ENCODE peak calls at places on chromosomes 16 and 17, in four cellular contexts. D is mesendoderm, L is DND-41, N is keratinocyte. P is an unnamed sample. For H3K36me3, the result is how much of the 10 kb centered on the place peaks cover.

GRCh38 chr16:29820730-29821662 is 734 bp downstream of the MVP start:
- DNase-seq in D (no peak), L (no peak), N (no peak), P (no peak)

GRCh38 chr16:20319406-20319805 is 7.9 kb downstream of the GP2 start:
- DNase-seq in D (no peak), L (no peak), N (no peak), P (no peak)

GRCh38 chr16:11136600-11136999 is 119.4 kb downstream of the SOCS1 start:
- DNase-seq in D (no peak), L (peak), N (no peak), P (peak)

GRCh38 chr17:4476512-4477070 is 22.1 kb upstream of the SPNS2 start:
- DNase-seq in D (no peak), L (no peak), N (no peak), P (no peak)

GRCh38 chr17:52737071-52737470 is 578.6 kb upstream of the CA10 start:
- DNase-seq in D (no peak), L (no peak), N (no peak), P (no peak)

GRCh38 chr16:75491876-75492275 is 3.4 kb downstream of the CHST6 start:
- DNase-seq in D (peak), L (no peak), N (no peak), P (no peak)

GRCh38 chr17:67260051-67260987 is 15.3 kb upstream of the HELZ start:
- DNase-seq in D (no peak), L (no peak), N (no peak), P (no peak)

GRCh38 chr17:50613007-50613406 is 21.7 kb upstream of the ABCC3 start:
- DNase-seq in D (no peak), L (no peak), N (no peak), P (no peak)

GRCh38 chr17:43940630-43941029 is 1.6 kb downstream of the PPY start:
- DNase-seq in D (peak), L (peak), N (no peak), P (no peak)

GRCh38 chr17:65085397-65085796 is 28.9 kb upstream of the GNA13 start:
- DNase-seq in D (peak), L (no peak), N (no peak), P (no peak)

GRCh38 chr17:78144736-78145641 is 1.2 kb upstream of the C17orf99 start:
- DNase-seq in D (no peak), L (no peak), N (no peak), P (peak)
- H3K27ac ChIP-seq in D (no peak), L (no peak), N (no peak), P (peak)

GRCh38 chr16:83137894-83138293 is 511.1 kb downstream of the CDH13 start:
- DNase-seq in D (no peak), L (peak), N (no peak), P (no peak)
- H3K4me3 ChIP-seq in D (no peak), L (peak), N (no peak), P (peak)

GRCh38 chr17:47651704-47652103 is 2.0 kb downstream of the KPNB1 start:
- DNase-seq in D (no peak), L (no peak), N (no peak), P (no peak)

GRCh38 chr17:47653442-47653841 is 3.7 kb downstream of the KPNB1 start:
- DNase-seq in D (no peak), L (no peak), N (no peak), P (no peak)

GRCh38 chr17:47654991-47655390 is 5.3 kb downstream of the KPNB1 start:
- DNase-seq in D (no peak), L (no peak), N (no peak), P (no peak)

GRCh38 chr17:47650525-47651522 is 1.1 kb downstream of the KPNB1 start:
- DNase-seq in D (peak), L (peak), N (peak), P (peak)

DNA sequence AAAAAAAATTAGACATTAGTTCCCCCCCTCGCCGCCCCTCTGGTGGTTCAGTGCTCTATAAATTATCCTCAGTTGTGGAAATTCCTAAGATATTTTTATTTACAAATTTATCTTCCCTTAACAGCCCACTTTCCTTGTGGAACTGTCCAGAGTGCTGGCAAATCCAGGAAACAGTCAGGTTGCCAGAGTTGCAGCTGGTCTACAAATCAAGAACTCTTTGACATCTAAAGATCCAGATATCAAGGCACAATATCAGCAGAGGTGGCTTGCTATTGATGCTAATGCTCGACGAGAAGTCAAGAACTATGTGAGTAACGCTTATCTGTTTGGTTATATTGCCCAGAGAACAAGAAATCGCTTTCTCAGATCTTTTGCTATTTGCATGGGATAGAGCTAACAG is 2.9 kb downstream of the KPNB1 start:
- DNase-seq in D (peak), L (no peak), N (no peak), P (no peak)
- H3K36me3 ChIP-seq in D (under half), L (half or more), N (under half), P (under half)

GRCh38 chr17:59810894-59811153 is 81.9 kb downstream of the TUBD1 start:
- DNase-seq in D (peak), L (no peak), N (no peak), P (no peak)

GRCh38 chr17:59811209-59811608 is 81.5 kb downstream of the TUBD1 start:
- DNase-seq in D (no peak), L (no peak), N (no peak), P (no peak)

GRCh38 chr17:59812139-59812538 is 80.6 kb downstream of the TUBD1 start:
- DNase-seq in D (no peak), L (no peak), N (no peak), P (no peak)

GRCh38 chr17:59814685-59815084 is 78.1 kb downstream of the TUBD1 start:
- DNase-seq in D (no peak), L (no peak), N (no peak), P (no peak)

GRCh38 chr17:59815965-59816364 is 76.8 kb downstream of the TUBD1 start:
- DNase-seq in D (no peak), L (no peak), N (no peak), P (no peak)
- H3K27ac ChIP-seq in D (no peak), L (no peak), N (no peak), P (peak)

DNA sequence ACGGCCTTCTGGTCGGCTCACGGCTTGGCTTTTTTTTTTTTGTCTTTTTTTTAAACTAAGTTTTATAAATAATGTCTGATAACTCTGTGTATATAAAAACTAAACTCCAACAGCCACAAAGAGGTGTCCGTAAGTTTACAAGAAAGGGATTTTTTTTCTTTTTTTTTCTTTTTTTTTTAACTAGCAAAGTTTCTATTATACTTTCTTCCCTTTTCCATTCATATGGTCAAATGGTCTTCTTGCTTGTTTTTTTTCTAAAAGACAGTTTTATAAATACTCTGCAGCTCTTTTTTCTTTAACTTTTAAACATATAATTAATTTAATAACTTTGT is 3.5 kb upstream of the SIRT7 start:
- DNase-seq in D (no peak), L (no peak), N (no peak), P (no peak)
- H3K4me3 ChIP-seq in D (no peak), L (no peak), N (no peak), P (no peak)

DNA sequence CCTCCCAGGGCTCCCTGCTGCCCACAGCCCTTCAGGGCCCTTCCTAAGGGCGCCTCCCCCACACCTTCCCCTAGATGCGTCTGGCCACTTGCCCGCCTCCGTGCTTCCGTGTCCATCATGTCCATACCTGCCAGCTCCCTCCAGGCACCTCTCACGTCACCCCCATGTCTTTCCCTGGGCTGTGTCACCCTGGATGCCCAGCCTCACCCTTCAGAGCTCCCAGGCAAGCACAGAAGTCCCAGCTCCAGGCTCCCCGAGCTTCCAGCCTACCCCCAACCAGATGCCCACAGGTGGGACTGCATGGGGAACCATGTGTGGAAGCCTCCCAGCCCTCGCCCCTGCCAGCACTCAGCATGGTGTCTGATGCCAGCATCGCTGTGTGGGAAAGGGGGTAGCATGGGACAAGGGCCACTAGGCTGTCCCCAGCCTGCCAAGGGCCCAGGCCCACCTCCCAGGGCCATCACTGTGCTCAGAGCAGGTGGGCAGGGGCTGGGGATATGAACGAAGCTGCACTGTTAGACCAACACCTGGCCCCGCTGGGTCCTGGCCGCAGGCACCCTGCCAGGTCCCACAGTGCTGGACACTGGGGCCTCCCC is 1.9 kb upstream of the AXIN1 start:
- DNase-seq in D (no peak), L (no peak), N (peak), P (no peak)
- H3K36me3 ChIP-seq in D (under half), L (under half), N (under half), P (under half)

GRCh38 chr16:14015461-14015860 is 55.7 kb upstream of the MRTFB start:
- DNase-seq in D (no peak), L (no peak), N (no peak), P (no peak)

GRCh38 chr16:14013571-14014283 is 57.4 kb upstream of the MRTFB start:
- DNase-seq in D (peak), L (no peak), N (no peak), P (no peak)

GRCh38 chr16:14015017-14015416 is 56.1 kb upstream of the MRTFB start:
- DNase-seq in D (no peak), L (no peak), N (no peak), P (no peak)

GRCh38 chr16:14013145-14013570 is 58.0 kb upstream of the MRTFB start:
- DNase-seq in D (no peak), L (no peak), N (no peak), P (no peak)

DNA sequence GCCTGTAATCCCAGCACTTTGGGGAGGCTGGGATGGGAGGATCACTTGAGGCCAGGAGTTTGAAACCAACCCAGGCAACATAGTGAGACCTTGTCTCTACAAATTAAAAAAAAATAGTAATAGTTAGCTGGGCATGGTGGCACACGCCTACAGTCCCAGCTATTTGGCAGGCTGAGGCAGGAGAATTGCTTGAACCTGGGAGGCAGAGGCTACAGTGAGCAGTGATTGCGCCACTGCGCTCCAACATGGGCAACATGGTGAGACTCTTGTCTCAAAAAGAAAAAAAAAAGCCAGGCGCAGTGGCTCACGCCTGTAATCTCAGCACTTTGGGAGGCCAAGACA is 56.9 kb upstream of the MRTFB start:
- DNase-seq in D (no peak), L (no peak), N (no peak), P (peak)
- H3K27ac ChIP-seq in D (no peak), L (no peak), N (no peak), P (peak)